ENCODE peak calls at places on chromosome 17, in seven cellular contexts. B is PC-9; S is CD4-positive, CD25-positive, alpha-beta regulatory T cell; F is prostate gland; T is A549; N is GM23248; K is GM12865. X is an unnamed sample.

GRCh38 chr17:43327834-43328420 is 70.9 kb upstream of the ARL4D start:
- DNase-seq in B (peak; percentile 39), S (no peak), F (no peak), T (no peak), N (peak; percentile 25), K (no peak), X (no peak)

GRCh38 chr17:9162275-9162985 is 141.1 kb downstream of the NTN1 start:
- DNase-seq in B (no peak), S (no peak), F (no peak), T (peak; percentile 32), N (no peak), K (peak; percentile 5), X (no peak)

GRCh38 chr17:4053596-4053995 is 89.2 kb downstream of the ZZEF1 start:
- DNase-seq in B (no peak), S (no peak), F (no peak), T (no peak), N (no peak), K (no peak), X (no peak)

GRCh38 chr17:32998111-32998892 is 6.7 kb downstream of the SPACA3 start:
- DNase-seq in B (no peak), S (peak; percentile 44), F (peak; percentile 68), T (peak; percentile 79), N (peak; percentile 87), K (peak; percentile 74), X (peak; percentile 81)

GRCh38 chr17:10638151-10638550 is 19.0 kb downstream of the MYH3 start:
- DNase-seq in B (no peak), S (no peak), F (no peak), T (no peak), N (no peak), K (no peak), X (no peak)

GRCh38 chr17:17119533-17119932 is 77.3 kb downstream of the MPRIP start:
- DNase-seq in B (no peak), S (peak; percentile 23), F (no peak), T (no peak), N (peak; percentile 74), K (peak; percentile 67), X (peak; percentile 51)

GRCh38 chr17:45342306-45342705 is 25.5 kb upstream of the MAP3K14 start:
- DNase-seq in B (no peak), S (no peak), F (no peak), T (no peak), N (no peak), K (no peak), X (no peak)

GRCh38 chr17:69059458-69060205 is 1.1 kb downstream of the ABCA9 start:
- DNase-seq in B (no peak), S (no peak), F (no peak), T (no peak), N (peak; percentile 23), K (no peak), X (no peak)

GRCh38 chr17:6000426-6000825 is 69.8 kb upstream of the WSCD1 start:
- DNase-seq in B (no peak), S (no peak), F (no peak), T (no peak), N (no peak), K (no peak), X (no peak)

GRCh38 chr17:18260332-18261145 is at the start of gene MIEF2:
- DNase-seq in B (peak; percentile 93), S (peak; percentile 91), F (peak; percentile 95), T (peak; percentile 100), N (peak; percentile 98), K (peak; percentile 96), X (peak; percentile 97)

GRCh38 chr17:12509836-12510235 is 155.9 kb upstream of the MYOCD start:
- DNase-seq in B (no peak), S (no peak), F (no peak), T (no peak), N (no peak), K (no peak), X (no peak)

GRCh38 chr17:45294506-45294905 is 22.3 kb downstream of the MAP3K14 start:
- DNase-seq in B (peak; percentile 93), S (no peak), F (peak; percentile 89), T (no peak), N (peak; percentile 89), K (no peak), X (peak; percentile 73)

GRCh38 chr17:43114101-43114691 is 11.0 kb downstream of the BRCA1 start:
- DNase-seq in B (no peak), S (no peak), F (no peak), T (no peak), N (no peak), K (no peak), X (no peak)

GRCh38 chr17:14222611-14223010 is 14.1 kb downstream of the CDRT15 start:
- DNase-seq in B (no peak), S (no peak), F (no peak), T (no peak), N (no peak), K (no peak), X (no peak)

GRCh38 chr17:61159415-61159814 is 240.2 kb upstream of the TBX2 start:
- DNase-seq in B (no peak), S (no peak), F (no peak), T (no peak), N (peak; percentile 16), K (peak; percentile 41), X (no peak)

DNA sequence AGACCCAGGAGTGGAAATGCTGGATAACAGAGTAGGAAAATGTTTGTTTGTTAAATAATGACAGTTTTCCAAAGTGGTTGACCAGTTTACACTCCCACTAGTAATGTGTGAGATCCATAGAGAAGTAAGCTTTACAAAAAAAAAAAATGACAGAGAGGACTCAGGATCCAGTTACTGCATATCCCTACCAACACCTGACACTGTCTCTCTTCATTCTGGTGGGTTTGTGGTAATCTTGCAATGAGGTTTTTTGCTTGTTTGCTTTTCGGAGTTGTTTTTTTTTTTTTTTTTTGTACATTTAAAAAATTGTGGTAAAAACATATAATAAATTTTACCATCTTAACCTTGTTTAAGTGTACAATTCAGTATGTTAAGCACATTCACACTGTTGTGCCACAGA is 23.6 kb upstream of the HOXB9 start:
- DNase-seq in B (no peak), S (no peak), F (no peak), T (no peak), N (no peak), K (no peak), X (no peak)
- H3K4me3 ChIP-seq in B (no peak overlapping the region), S (no peak overlapping the region), F (no peak overlapping the region), T (no peak overlapping the region), N (no peak overlapping the region), K (no peak overlapping the region), X (no peak overlapping the region)

DNA sequence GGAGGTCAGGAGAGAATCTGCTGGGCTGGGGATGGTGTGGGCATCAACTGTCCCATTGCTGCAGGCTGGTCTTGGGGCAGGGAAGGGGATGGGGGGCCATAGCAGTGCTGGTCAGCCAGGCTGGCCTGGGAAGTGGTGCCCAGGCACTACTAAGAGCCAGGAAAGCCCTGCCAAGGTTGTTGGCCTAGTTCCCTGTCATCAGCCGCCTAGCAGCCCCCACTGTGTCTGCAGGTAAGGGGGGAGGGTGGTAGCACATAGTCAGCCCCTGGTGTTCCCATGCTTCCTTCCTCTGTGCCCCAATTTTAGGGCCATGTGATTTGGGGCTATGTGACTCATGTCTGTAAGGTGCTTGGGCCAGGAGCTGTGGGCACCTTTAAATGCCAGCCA is 17.8 kb downstream of the GJD3 start:
- DNase-seq in B (no peak), S (no peak), F (no peak), T (no peak), N (no peak), K (no peak), X (no peak)
- H3K4me3 ChIP-seq in B (no peak overlapping the region), S (no peak overlapping the region), F (no peak overlapping the region), T (no peak overlapping the region), N (no peak overlapping the region), K (no peak overlapping the region), X (no peak overlapping the region)

GRCh38 chr17:50647187-50647586 is 12.5 kb downstream of the ABCC3 start:
- DNase-seq in B (no peak), S (no peak), F (no peak), T (no peak), N (no peak), K (no peak), X (no peak)
- H3K4me3 ChIP-seq in B (no peak overlapping the region), S (no peak overlapping the region), F (no peak overlapping the region), T (no peak overlapping the region), N (no peak overlapping the region), K (no peak overlapping the region), X (no peak overlapping the region)

GRCh38 chr17:35063514-35064223 is at the start of gene RFFL:
- DNase-seq in B (peak; percentile 96), S (peak; percentile 77), F (peak; percentile 96), T (peak; percentile 99), N (peak; percentile 100), K (peak; percentile 99), X (peak; percentile 95)

GRCh38 chr17:35069311-35069710 is 5.8 kb upstream of the RFFL start:
- DNase-seq in B (no peak), S (no peak), F (no peak), T (no peak), N (peak; percentile 84), K (peak; percentile 54), X (no peak)

GRCh38 chr17:35068249-35068648 is 4.7 kb upstream of the RFFL start:
- DNase-seq in B (no peak), S (no peak), F (no peak), T (no peak), N (no peak), K (peak; percentile 53), X (no peak)

GRCh38 chr17:35062284-35062683 is 1.2 kb downstream of the RFFL start:
- DNase-seq in B (no peak), S (no peak), F (no peak), T (no peak), N (no peak), K (no peak), X (no peak)

DNA sequence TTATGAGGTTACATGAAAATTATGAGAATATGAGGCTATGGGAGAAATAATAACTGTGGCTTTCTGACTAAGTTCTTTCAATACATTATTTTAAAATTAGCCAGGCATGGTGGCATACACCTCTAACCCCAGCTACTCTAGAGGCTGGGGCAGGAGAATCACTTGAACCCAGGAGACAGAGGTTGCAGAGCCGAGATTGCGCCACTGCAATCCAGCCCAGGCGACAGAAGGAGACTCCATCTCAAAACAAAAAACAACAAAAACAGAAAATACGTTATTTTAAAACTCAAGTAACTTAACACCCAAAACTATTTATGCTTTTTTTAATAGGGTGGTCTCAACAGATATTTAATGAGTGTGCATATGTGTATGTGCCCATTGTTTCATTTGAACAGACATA is 2.4 kb upstream of the RFFL start:
- DNase-seq in B (no peak), S (no peak), F (no peak), T (no peak), N (no peak), K (no peak), X (no peak)
- H3K4me3 ChIP-seq in B (no peak overlapping the region), S (no peak overlapping the region), F (no peak overlapping the region), T (no peak overlapping the region), N (no peak overlapping the region), K (no peak overlapping the region), X (no peak overlapping the region)

X was measured in body of pancreas.